ENCODE peak calls at places on chromosomes 3 and 15, in eight cellular contexts. L, D, Q, E, P, N, K and Z are unnamed samples.

GRCh38 chr3:49171775-49172500 is 540 bp downstream of the KLHDC8B start:
- DNase-seq in E (no peak), L (no peak), K (no peak), P (no peak), N (no peak), D (no peak), Q (no peak), Z (no peak)

GRCh38 chr3:79329154-79329553 is 438.6 kb downstream of the ROBO1 start:
- DNase-seq in D (peak; percentile 63), K (no peak), E (no peak), P (no peak), L (no peak), N (no peak), Q (no peak), Z (no peak)

GRCh38 chr15:101795455-101795854 is 7.9 kb upstream of the OR4F6 start:
- DNase-seq in D (peak; percentile 81), Q (no peak), N (no peak), K (no peak), E (no peak), L (no peak), P (peak; percentile 42), Z (no peak)

GRCh38 chr15:60396560-60396963 is 1.2 kb downstream of the ANXA2 start:
- DNase-seq in L (peak; percentile 45), P (no peak), K (no peak), N (no peak), Q (no peak), D (no peak), E (no peak), Z (no peak)

GRCh38 chr3:112074616-112075497 is 11.3 kb upstream of the C3orf52 start:
- DNase-seq in K (no peak), N (peak; percentile 74), P (peak; percentile 38), L (peak; percentile 70), Q (peak; percentile 87), E (no peak), D (peak; percentile 87), Z (no peak)

GRCh38 chr3:174756200-174756829 is 102.8 kb upstream of the NAALADL2 start:
- DNase-seq in E (no peak), L (no peak), Q (no peak), D (no peak), P (no peak), N (no peak), K (no peak), Z (no peak)

GRCh38 chr15:51093865-51094605 is 671 bp downstream of the TNFAIP8L3 start:
- DNase-seq in D (no peak), Q (peak; percentile 46), E (no peak), L (peak; percentile 52), N (no peak), P (no peak), K (peak; percentile 50), Z (no peak)

GRCh38 chr3:141959921-141960554 is 83.6 kb downstream of the ATP1B3 start:
- DNase-seq in D (peak; percentile 67), K (no peak), E (no peak), L (no peak), P (no peak), Q (no peak), N (peak; percentile 12), Z (no peak)

GRCh38 chr3:105387122-105387751 is 20.5 kb downstream of the ALCAM start:
- DNase-seq in P (no peak), D (peak; percentile 68), L (no peak), K (no peak), E (no peak), Q (peak; percentile 27), N (no peak), Z (no peak)

GRCh38 chr15:72599855-72600464 is 54.5 kb upstream of the GOLGA6B start:
- DNase-seq in D (peak; percentile 71), E (no peak), K (peak; percentile 67), L (peak; percentile 36), N (peak; percentile 47), P (peak; percentile 18), Q (peak; percentile 69), Z (no peak)

GRCh38 chr3:119019767-119020518 is 14.7 kb downstream of the IGSF11 start:
- DNase-seq in P (no peak), Q (no peak), D (no peak), E (no peak), L (no peak), N (no peak), K (no peak), Z (no peak)

GRCh38 chr3:38475716-38476115 is 20.4 kb upstream of the EXOG start:
- DNase-seq in E (no peak), Q (no peak), N (no peak), K (no peak), L (no peak), P (no peak), D (no peak), Z (no peak)

GRCh38 chr3:171348121-171348520 is 112.1 kb downstream of the TNIK start:
- DNase-seq in L (no peak), Q (no peak), N (no peak), K (no peak), P (no peak), D (peak; percentile 46), E (no peak), Z (no peak)

GRCh38 chr3:27666708-27667107 is 55.4 kb downstream of the EOMES start:
- DNase-seq in E (peak; percentile 39), Q (no peak), L (peak; percentile 32), K (peak; percentile 94), D (peak; percentile 78), P (peak; percentile 79), N (no peak), Z (peak; percentile 16)

GRCh38 chr3:160162440-160162839 is 62.8 kb upstream of the C3orf80 start:
- DNase-seq in E (no peak), D (no peak), K (peak; percentile 94), L (no peak), P (no peak), N (no peak), Q (no peak), Z (no peak)

GRCh38 chr3:4825572-4826236 is 153.5 kb upstream of the BHLHE40 start:
- DNase-seq in Q (peak; percentile 26), K (no peak), L (peak; percentile 81), P (no peak), N (no peak), D (no peak), E (no peak), Z (no peak)

GRCh38 chr3:181713300-181713647 is 1.5 kb downstream of the SOX2 start:
- DNase-seq in N (no peak), L (no peak), P (no peak), D (no peak), E (no peak), Q (no peak), K (no peak), Z (no peak)

GRCh38 chr3:71905426-71905825 is 120.5 kb upstream of the PROK2 start:
- DNase-seq in P (no peak), E (no peak), L (no peak), N (no peak), D (no peak), Q (no peak), K (no peak), Z (no peak)

GRCh38 chr15:99474041-99474906 is 91.5 kb upstream of the MEF2A start:
- DNase-seq in P (no peak), N (no peak), Q (no peak), D (no peak), L (no peak), E (peak; percentile 48), K (no peak), Z (no peak)

DNA sequence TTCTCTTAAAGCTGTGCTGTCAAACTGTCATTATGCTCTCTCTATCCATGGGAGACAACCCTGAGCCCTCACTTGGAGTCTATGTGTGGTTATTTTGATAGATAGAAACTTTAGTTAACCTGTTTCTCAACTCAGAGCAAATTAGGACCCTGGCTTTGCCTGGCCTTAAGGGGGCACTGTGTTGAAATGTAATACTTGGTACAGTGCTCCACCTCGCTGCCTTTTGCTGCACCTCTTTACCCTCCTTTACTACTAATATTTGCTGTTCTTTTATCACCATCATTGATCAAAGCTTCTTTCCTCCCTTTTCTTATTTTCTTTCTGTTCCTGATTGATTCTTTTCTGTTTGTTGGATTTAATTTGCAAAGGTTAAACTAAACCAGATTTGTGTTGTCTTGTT is 34.3 kb downstream of the STT3B start:
- DNase-seq in Q (no peak), D (peak; percentile 11), P (no peak), K (peak; percentile 53), E (no peak), N (no peak), L (no peak), Z (no peak)
- TF ChIP-seq CTCF in Q (peak; percentile 41), D (peak; percentile 48), P (peak; percentile 18), K (peak; percentile 79), E (no peak), N (peak; percentile 72), L (no peak), Z (no peak)

DNA sequence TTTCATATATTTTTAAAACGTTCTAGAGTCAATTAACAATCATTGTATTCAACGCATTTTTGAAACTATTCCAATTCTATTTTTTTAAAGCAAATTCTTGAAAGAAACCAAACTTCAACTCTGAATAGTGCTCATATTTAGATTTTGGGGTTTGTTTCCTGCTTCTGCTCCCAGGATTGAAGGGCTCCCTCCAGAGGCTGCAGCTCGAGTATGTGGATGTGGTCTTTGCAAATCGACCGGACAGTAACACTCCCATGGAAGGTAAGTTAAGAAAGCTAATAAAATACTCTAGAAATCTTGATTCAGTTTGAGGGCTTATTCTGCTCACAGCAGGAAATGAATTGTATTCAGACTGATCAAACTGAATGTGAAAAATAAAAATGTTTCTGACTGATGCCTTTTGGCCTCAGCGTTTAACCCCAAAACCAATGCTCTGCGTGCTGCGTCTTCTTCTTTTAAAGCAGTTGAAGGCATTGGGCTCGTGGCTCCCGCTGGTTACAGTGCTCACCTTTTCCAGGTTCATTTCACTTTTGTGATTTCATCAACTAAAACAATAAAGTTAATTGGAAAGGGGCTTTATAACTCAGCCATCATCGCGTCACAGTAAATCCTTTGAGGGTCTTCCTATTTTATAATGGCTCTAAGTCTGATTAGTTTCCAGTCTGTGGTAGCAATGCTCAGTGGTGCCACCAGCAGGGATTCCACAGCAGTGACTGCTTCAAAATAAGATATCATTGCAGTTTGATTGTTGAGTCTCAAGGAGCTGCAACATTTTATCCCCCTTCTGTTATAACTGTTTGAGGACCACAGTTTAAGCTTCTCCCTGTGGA is 80.1 kb downstream of the SSR3 start:
- DNase-seq in L (no peak), D (no peak), K (peak; percentile 65), E (no peak), P (no peak), Q (peak; percentile 6), N (no peak), Z (no peak)
- TF ChIP-seq CTCF in L (no peak), D (peak; percentile 46), K (peak; percentile 66), E (no peak), P (peak; percentile 24), Q (no peak), N (peak; percentile 53), Z (no peak)

DNA sequence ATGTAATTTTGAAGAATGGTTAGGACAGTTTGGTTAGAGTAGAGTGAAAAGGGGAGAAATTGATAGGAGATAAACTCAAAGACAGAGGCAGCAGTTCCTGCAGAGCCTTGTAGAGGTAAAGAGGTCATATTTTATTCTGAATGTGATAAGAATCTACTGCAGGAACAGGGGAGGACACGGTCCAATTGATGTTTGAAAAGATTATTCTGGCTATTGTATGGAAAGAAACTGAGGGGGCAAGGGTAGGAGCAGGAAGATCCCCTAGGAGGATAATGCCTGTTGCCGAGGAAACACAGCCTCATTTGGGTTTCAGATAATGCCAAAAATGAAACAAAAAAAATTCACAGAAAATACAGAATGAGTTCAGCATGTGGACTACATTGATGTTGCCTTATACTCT is 454.7 kb upstream of the UBE2E2 start:
- DNase-seq in N (no peak), K (no peak), Q (no peak), P (no peak), L (no peak), D (no peak), E (no peak), Z (no peak)
- TF ChIP-seq CTCF in N (no peak), K (no peak), Q (no peak), P (no peak), L (no peak), D (no peak), E (no peak), Z (no peak)

GRCh38 chr15:58246041-58246440 is 107.9 kb downstream of the AQP9 start:
- DNase-seq in L (no peak), E (no peak), Q (no peak), P (no peak), K (no peak), N (no peak), D (no peak), Z (no peak)
- TF ChIP-seq CTCF in L (no peak), E (no peak), Q (no peak), P (no peak), K (no peak), N (no peak), D (no peak), Z (no peak)